ENCODE peak calls at places on chromosome 1, in four cellular contexts. One of them, this sample, is unnamed.

GRCh38 chr1:114153051-114153620 is 533 bp downstream of the SYT6 start:
- DNase-seq in activated T-helper 1 cell treated with anti-CD3 and anti-CD28 coated beads, Interleukin-12 subunit alpha, Interleukin-12 subunit beta, Interleukin-2, Interleukin-4 antibody, amounts not matched to agents 30 ng/mL and 10 ng/mL and 1 ng/mL, durations not matched to agents 14 hours and 24 hours and 36 hours: no peak
- DNase-seq in COR-L47: no peak
- DNase-seq in left ventricle myocardium superior: peak; percentile 32
- DNase-seq in this sample: no peak

GRCh38 chr1:24849653-24850295 is 80.3 kb downstream of the RUNX3 start:
- DNase-seq in left ventricle myocardium superior: no peak
- DNase-seq in activated T-helper 1 cell treated with anti-CD3 and anti-CD28 coated beads, Interleukin-12 subunit alpha, Interleukin-12 subunit beta, Interleukin-2, Interleukin-4 antibody, amounts not matched to agents 30 ng/mL and 10 ng/mL and 1 ng/mL, durations not matched to agents 14 hours and 24 hours and 36 hours: no peak
- DNase-seq in COR-L47: no peak
- DNase-seq in this sample: peak; percentile 47

GRCh38 chr1:221810406-221810805 is 68.5 kb upstream of the DUSP10 start:
- DNase-seq in activated T-helper 1 cell treated with anti-CD3 and anti-CD28 coated beads, Interleukin-12 subunit alpha, Interleukin-12 subunit beta, Interleukin-2, Interleukin-4 antibody, amounts not matched to agents 30 ng/mL and 10 ng/mL and 1 ng/mL, durations not matched to agents 14 hours and 24 hours and 36 hours: no peak
- DNase-seq in left ventricle myocardium superior: no peak
- DNase-seq in COR-L47: no peak
- DNase-seq in this sample: peak; percentile 31

GRCh38 chr1:201020647-201021332 is 2.7 kb downstream of the KIF21B start:
- DNase-seq in left ventricle myocardium superior: no peak
- DNase-seq in activated T-helper 1 cell treated with anti-CD3 and anti-CD28 coated beads, Interleukin-12 subunit alpha, Interleukin-12 subunit beta, Interleukin-2, Interleukin-4 antibody, amounts not matched to agents 30 ng/mL and 10 ng/mL and 1 ng/mL, durations not matched to agents 14 hours and 24 hours and 36 hours: no peak
- DNase-seq in COR-L47: no peak
- DNase-seq in this sample: no peak

GRCh38 chr1:224989615-224990014 is 60.1 kb downstream of the DNAH14 start:
- DNase-seq in left ventricle myocardium superior: no peak
- DNase-seq in activated T-helper 1 cell treated with anti-CD3 and anti-CD28 coated beads, Interleukin-12 subunit alpha, Interleukin-12 subunit beta, Interleukin-2, Interleukin-4 antibody, amounts not matched to agents 30 ng/mL and 10 ng/mL and 1 ng/mL, durations not matched to agents 14 hours and 24 hours and 36 hours: no peak
- DNase-seq in COR-L47: no peak
- DNase-seq in this sample: no peak

GRCh38 chr1:94281361-94282142 is 44.2 kb upstream of the ARHGAP29 start:
- DNase-seq in left ventricle myocardium superior: no peak
- DNase-seq in activated T-helper 1 cell treated with anti-CD3 and anti-CD28 coated beads, Interleukin-12 subunit alpha, Interleukin-12 subunit beta, Interleukin-2, Interleukin-4 antibody, amounts not matched to agents 30 ng/mL and 10 ng/mL and 1 ng/mL, durations not matched to agents 14 hours and 24 hours and 36 hours: no peak
- DNase-seq in COR-L47: no peak
- DNase-seq in this sample: no peak

GRCh38 chr1:86155061-86155806 is 1.3 kb downstream of the COL24A1 start:
- DNase-seq in COR-L47: no peak
- DNase-seq in left ventricle myocardium superior: peak; percentile 56
- DNase-seq in activated T-helper 1 cell treated with anti-CD3 and anti-CD28 coated beads, Interleukin-12 subunit alpha, Interleukin-12 subunit beta, Interleukin-2, Interleukin-4 antibody, amounts not matched to agents 30 ng/mL and 10 ng/mL and 1 ng/mL, durations not matched to agents 14 hours and 24 hours and 36 hours: no peak
- DNase-seq in this sample: no peak

GRCh38 chr1:51517361-51518032 is 1.6 kb downstream of the EPS15 start:
- DNase-seq in COR-L47: no peak
- DNase-seq in activated T-helper 1 cell treated with anti-CD3 and anti-CD28 coated beads, Interleukin-12 subunit alpha, Interleukin-12 subunit beta, Interleukin-2, Interleukin-4 antibody, amounts not matched to agents 30 ng/mL and 10 ng/mL and 1 ng/mL, durations not matched to agents 14 hours and 24 hours and 36 hours: no peak
- DNase-seq in left ventricle myocardium superior: no peak
- DNase-seq in this sample: peak; percentile 49

GRCh38 chr1:6259491-6260362 is 1.2 kb downstream of the GPR153 start:
- DNase-seq in COR-L47: no peak
- DNase-seq in activated T-helper 1 cell treated with anti-CD3 and anti-CD28 coated beads, Interleukin-12 subunit alpha, Interleukin-12 subunit beta, Interleukin-2, Interleukin-4 antibody, amounts not matched to agents 30 ng/mL and 10 ng/mL and 1 ng/mL, durations not matched to agents 14 hours and 24 hours and 36 hours: peak; percentile 80
- DNase-seq in left ventricle myocardium superior: peak; percentile 93
- DNase-seq in this sample: peak; percentile 64

GRCh38 chr1:99535470-99536164 is 110.3 kb upstream of the PALMD start:
- DNase-seq in COR-L47: no peak
- DNase-seq in activated T-helper 1 cell treated with anti-CD3 and anti-CD28 coated beads, Interleukin-12 subunit alpha, Interleukin-12 subunit beta, Interleukin-2, Interleukin-4 antibody, amounts not matched to agents 30 ng/mL and 10 ng/mL and 1 ng/mL, durations not matched to agents 14 hours and 24 hours and 36 hours: no peak
- DNase-seq in left ventricle myocardium superior: no peak
- DNase-seq in this sample: no peak

GRCh38 chr1:44526295-44527073 is 121.4 kb downstream of the RNF220 start:
- DNase-seq in activated T-helper 1 cell treated with anti-CD3 and anti-CD28 coated beads, Interleukin-12 subunit alpha, Interleukin-12 subunit beta, Interleukin-2, Interleukin-4 antibody, amounts not matched to agents 30 ng/mL and 10 ng/mL and 1 ng/mL, durations not matched to agents 14 hours and 24 hours and 36 hours: no peak
- DNase-seq in left ventricle myocardium superior: no peak
- DNase-seq in COR-L47: no peak
- DNase-seq in this sample: no peak

GRCh38 chr1:31368611-31369107 is 4.2 kb downstream of the FABP3 start:
- DNase-seq in COR-L47: no peak
- DNase-seq in activated T-helper 1 cell treated with anti-CD3 and anti-CD28 coated beads, Interleukin-12 subunit alpha, Interleukin-12 subunit beta, Interleukin-2, Interleukin-4 antibody, amounts not matched to agents 30 ng/mL and 10 ng/mL and 1 ng/mL, durations not matched to agents 14 hours and 24 hours and 36 hours: no peak
- DNase-seq in left ventricle myocardium superior: peak; percentile 72
- DNase-seq in this sample: no peak

GRCh38 chr1:41572224-41572623 is 87.7 kb upstream of the EDN2 start:
- DNase-seq in left ventricle myocardium superior: no peak
- DNase-seq in COR-L47: no peak
- DNase-seq in activated T-helper 1 cell treated with anti-CD3 and anti-CD28 coated beads, Interleukin-12 subunit alpha, Interleukin-12 subunit beta, Interleukin-2, Interleukin-4 antibody, amounts not matched to agents 30 ng/mL and 10 ng/mL and 1 ng/mL, durations not matched to agents 14 hours and 24 hours and 36 hours: no peak
- DNase-seq in this sample: no peak

GRCh38 chr1:83060216-83060615 is 938.7 kb downstream of the TTLL7 start:
- DNase-seq in COR-L47: no peak
- DNase-seq in activated T-helper 1 cell treated with anti-CD3 and anti-CD28 coated beads, Interleukin-12 subunit alpha, Interleukin-12 subunit beta, Interleukin-2, Interleukin-4 antibody, amounts not matched to agents 30 ng/mL and 10 ng/mL and 1 ng/mL, durations not matched to agents 14 hours and 24 hours and 36 hours: no peak
- DNase-seq in left ventricle myocardium superior: no peak
- DNase-seq in this sample: no peak

GRCh38 chr1:163836446-163836845 is 514.7 kb downstream of the NUF2 start:
- DNase-seq in activated T-helper 1 cell treated with anti-CD3 and anti-CD28 coated beads, Interleukin-12 subunit alpha, Interleukin-12 subunit beta, Interleukin-2, Interleukin-4 antibody, amounts not matched to agents 30 ng/mL and 10 ng/mL and 1 ng/mL, durations not matched to agents 14 hours and 24 hours and 36 hours: no peak
- DNase-seq in COR-L47: no peak
- DNase-seq in left ventricle myocardium superior: no peak
- DNase-seq in this sample: no peak

This sample was measured in endothelial cell of umbilical vein.